ENCODE peak calls at places on chromosomes 5 and 9, in five cellular contexts. V is prostate gland, Z is GM23248, S is bronchial epithelial cell, G is adrenal gland. K is an unnamed sample. For H3K36me3, the result is how much of the 10 kb centered on the place peaks cover.

GRCh38 chr9:76873056-76873792 is 32.7 kb downstream of the PRUNE2 start:
- DNase-seq in V (no peak), Z (peak), S (no peak), G (no peak), K (no peak)

GRCh38 chr9:131868766-131869165 is 128.9 kb upstream of the RAPGEF1 start:
- DNase-seq in V (no peak), Z (peak), S (no peak), G (no peak), K (no peak)

GRCh38 chr9:10112798-10113197 is 500.0 kb downstream of the PTPRD start:
- DNase-seq in V (no peak), Z (no peak), S (peak), G (no peak), K (no peak)

GRCh38 chr5:89480406-89481007 is 597.5 kb upstream of the MEF2C start:
- DNase-seq in V (no peak), Z (peak), S (peak), G (no peak), K (no peak)

GRCh38 chr5:8691221-8691620 is 822.3 kb downstream of the MTRR start:
- DNase-seq in V (no peak), Z (no peak), S (no peak), G (no peak), K (no peak)

GRCh38 chr9:34591091-34591910 is 1.8 kb upstream of the CNTFR start:
- DNase-seq in V (peak), Z (peak), S (peak), G (peak), K (peak)

GRCh38 chr5:169024426-169024825 is 276.5 kb downstream of the SLIT3 start:
- DNase-seq in V (no peak), Z (no peak), S (no peak), G (no peak), K (no peak)

GRCh38 chr9:124522121-124523098 is 15.2 kb upstream of the NR5A1 start:
- DNase-seq in V (no peak), Z (no peak), S (no peak), G (no peak), K (no peak)

GRCh38 chr9:132794730-132795380 is 83.2 kb downstream of the AK8 start:
- DNase-seq in V (no peak), Z (no peak), S (peak), G (no peak), K (no peak)

GRCh38 chr5:95543017-95543705 is 11.6 kb downstream of the SKIC3 start:
- DNase-seq in V (peak), Z (no peak), S (no peak), G (no peak), K (no peak)

GRCh38 chr5:71924980-71925379 is 182.3 kb upstream of the MAP1B start:
- DNase-seq in V (peak), Z (peak), S (peak), G (no peak), K (no peak)

GRCh38 chr5:10354048-10354872 is 765 bp downstream of the MARCHF6 start:
- DNase-seq in V (peak), Z (peak), S (no peak), G (peak), K (peak)

GRCh38 chr9:1048853-1049252 is 1.3 kb upstream of the DMRT2 start:
- DNase-seq in V (no peak), Z (no peak), S (no peak), G (no peak), K (peak)

GRCh38 chr5:14234204-14234603 is 91.1 kb downstream of the TRIO start:
- DNase-seq in V (no peak), Z (peak), S (peak), G (no peak), K (no peak)

GRCh38 chr9:105093685-105094084 is 150.8 kb upstream of the SLC44A1 start:
- DNase-seq in V (no peak), Z (no peak), S (no peak), G (no peak), K (no peak)

GRCh38 chr9:130938652-130939404 is at the start of gene FIBCD1:
- DNase-seq in V (no peak), Z (peak), S (no peak), G (no peak), K (no peak)

GRCh38 chr5:9188131-9188530 is 357.7 kb downstream of the SEMA5A start:
- DNase-seq in V (no peak), Z (peak), S (peak), G (no peak), K (no peak)

GRCh38 chr9:81268048-81268447 is 421.3 kb downstream of the TLE1 start:
- DNase-seq in V (no peak), Z (no peak), S (peak), G (no peak), K (no peak)

GRCh38 chr9:136964171-136964689 is 12.2 kb downstream of the LCN12 start:
- DNase-seq in V (no peak), Z (no peak), S (no peak), G (no peak), K (no peak)

GRCh38 chr9:108743426-108743825 is 112.4 kb downstream of the ACTL7B start:
- DNase-seq in V (no peak), Z (no peak), S (no peak), G (no peak), K (no peak)

GRCh38 chr5:1793966-1794895 is 5.4 kb downstream of the MRPL36 start:
- DNase-seq in V (no peak), Z (peak), S (peak), G (no peak), K (no peak)

DNA sequence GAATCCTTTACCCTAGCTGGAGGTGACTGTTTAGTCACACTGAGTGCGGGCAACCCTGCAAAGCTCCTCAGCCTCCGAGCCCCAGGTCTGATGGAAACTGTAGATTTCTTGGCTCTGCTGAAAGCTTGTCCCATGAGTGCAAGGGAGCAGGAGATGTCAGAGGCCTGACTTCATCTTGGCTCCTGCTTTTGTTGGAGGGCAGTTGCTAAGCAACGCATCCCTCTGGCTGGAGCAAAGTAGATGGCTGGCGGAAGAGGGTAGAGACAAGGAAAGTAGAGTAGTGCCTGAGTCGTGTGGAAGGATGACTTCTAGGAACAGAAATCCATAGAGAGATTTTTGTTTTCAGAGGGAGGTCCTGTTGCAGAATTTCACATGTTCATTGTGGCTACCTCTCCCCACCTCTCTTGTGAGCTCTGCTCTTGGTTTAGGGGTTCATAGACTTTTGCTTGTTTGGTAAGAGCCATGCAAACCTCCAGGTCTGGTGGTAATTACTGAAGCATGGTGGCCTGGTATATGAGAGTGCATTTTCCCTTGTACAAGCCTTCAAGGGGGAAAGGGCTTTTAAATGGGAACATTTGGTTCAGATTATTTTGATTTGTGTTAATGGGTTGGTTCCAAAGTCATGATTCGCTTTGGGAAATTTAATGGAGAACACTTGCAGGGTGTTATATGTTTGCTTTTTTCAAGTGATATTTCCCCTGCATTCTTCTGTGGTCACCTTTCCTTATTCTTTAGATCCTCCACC is 71.5 kb downstream of the ARHGAP26 start:
- DNase-seq in V (no peak), Z (peak), S (no peak), G (no peak), K (no peak)
- H3K36me3 ChIP-seq in V (under half), Z (under half), S (under half), G (under half), K (under half)

GRCh38 chr5:137945825-137946224 is 56.6 kb downstream of the PKD2L2 start:
- DNase-seq in V (no peak), Z (no peak), S (no peak), G (no peak), K (no peak)
- H3K36me3 ChIP-seq in V (under half), Z (half or more), S (under half), G (half or more), K (half or more)

DNA sequence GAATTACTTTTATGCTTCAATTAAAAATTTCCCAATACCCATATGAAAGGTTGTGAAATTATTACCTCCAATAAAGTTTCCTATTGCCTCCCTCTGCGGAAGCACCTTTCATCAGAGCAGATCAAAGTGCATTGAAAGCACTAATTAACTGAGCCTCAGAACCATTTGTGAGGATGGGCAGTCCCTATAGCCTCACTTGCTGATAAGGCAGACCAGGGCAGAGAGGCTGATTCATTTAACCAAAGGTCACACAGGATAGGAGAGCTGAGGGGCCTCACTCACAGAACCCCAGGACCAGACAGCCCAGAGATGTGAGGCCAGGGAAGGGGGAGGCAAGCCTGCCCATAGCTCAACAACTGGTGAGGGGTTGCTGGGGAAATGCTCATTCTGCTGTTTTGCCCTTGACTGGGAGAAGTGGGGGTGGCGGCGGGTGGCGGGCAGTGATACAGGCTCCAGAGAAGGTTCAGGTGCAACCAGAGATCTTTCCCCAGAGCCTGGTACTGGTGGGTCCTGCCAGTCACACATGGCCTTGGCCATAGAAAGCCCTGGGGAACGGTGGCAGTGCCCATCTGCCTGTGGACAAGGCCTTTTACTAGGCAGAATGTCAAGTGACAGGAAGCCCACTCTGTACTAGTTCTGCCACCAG is 57.9 kb downstream of the MACROH2A1 start:
- DNase-seq in V (no peak), Z (no peak), S (no peak), G (no peak), K (no peak)
- H3K36me3 ChIP-seq in V (under half), Z (under half), S (under half), G (half or more), K (under half)

GRCh38 chr5:126484248-126484647 is 61.0 kb downstream of the GRAMD2B start:
- DNase-seq in V (no peak), Z (no peak), S (no peak), G (no peak), K (no peak)
- H3K36me3 ChIP-seq in V (under half), Z (half or more), S (under half), G (half or more), K (under half)

K was measured in Karpas-422.